ENCODE peak calls at places on chromosomes 12 and 14, in four cellular contexts. G is adrenal gland, A is LNCaP clone FGC, B is IMR-90. E is an unnamed sample.

GRCh38 chr12:88273450-88273849 is 131.3 kb downstream of the TMTC3 start:
- DNase-seq in G (no peak), A (no peak), B (no peak), E (no peak)

GRCh38 chr12:46439793-46440511 is 67.4 kb upstream of the SLC38A2 start:
- DNase-seq in G (no peak), A (no peak), B (peak; percentile 63), E (no peak)

GRCh38 chr12:132602578-132603239 is 7.7 kb downstream of the LRCOL1 start:
- DNase-seq in G (no peak), A (no peak), B (no peak), E (no peak)

GRCh38 chr14:69629225-69630127 is 18.1 kb downstream of the SUSD6 start:
- DNase-seq in G (no peak), A (no peak), B (peak; percentile 50), E (no peak)

GRCh38 chr12:8970432-8970831 is 18.9 kb upstream of the KLRG1 start:
- DNase-seq in G (no peak), A (no peak), B (no peak), E (no peak)

GRCh38 chr12:84408936-84409335 is 503.7 kb downstream of the SLC6A15 start:
- DNase-seq in G (no peak), A (no peak), B (no peak), E (no peak)

GRCh38 chr12:109578330-109578927 is 4.8 kb downstream of the MVK start:
- DNase-seq in G (no peak), A (no peak), B (no peak), E (no peak)

GRCh38 chr14:68236525-68236924 is 416.9 kb downstream of the RAD51B start:
- DNase-seq in G (no peak), A (no peak), B (no peak), E (no peak)

GRCh38 chr14:77085538-77085937 is 12.5 kb upstream of the CIPC start:
- DNase-seq in G (no peak), A (no peak), B (no peak), E (no peak)

GRCh38 chr12:116366456-116366776 is 88.9 kb upstream of the MED13L start:
- DNase-seq in G (no peak), A (peak; percentile 54), B (no peak), E (no peak)

GRCh38 chr14:88463318-88463717 is 77.9 kb downstream of the SPATA7 start:
- DNase-seq in G (no peak), A (peak; percentile 43), B (no peak), E (no peak)

GRCh38 chr12:49866859-49867579 is 24.1 kb upstream of the BCDIN3D start:
- DNase-seq in G (peak; percentile 76), A (peak; percentile 28), B (peak; percentile 46), E (no peak)

GRCh38 chr12:72365151-72365550 is 93.0 kb downstream of the TRHDE start:
- DNase-seq in G (no peak), A (no peak), B (peak; percentile 54), E (no peak)

GRCh38 chr12:22543246-22544037 is 900 bp downstream of the C2CD5 start:
- DNase-seq in G (peak; percentile 48), A (no peak), B (peak; percentile 8), E (peak; percentile 35)

GRCh38 chr12:124713041-124713435 is 145.6 kb upstream of the NCOR2 start:
- DNase-seq in G (peak; percentile 50), A (no peak), B (no peak), E (no peak)

GRCh38 chr14:49424436-49425331 is 161.5 kb downstream of the RPS29 start:
- DNase-seq in G (no peak), A (no peak), B (no peak), E (no peak)

GRCh38 chr12:7806863-7807487 is 17.8 kb downstream of the NANOG start:
- DNase-seq in G (peak; percentile 82), A (peak; percentile 37), B (peak; percentile 61), E (peak; percentile 15)

GRCh38 chr12:104864668-104865067 is 93.4 kb downstream of the SLC41A2 start:
- DNase-seq in G (no peak), A (no peak), B (peak; percentile 18), E (no peak)

GRCh38 chr12:29625359-29625953 is 128.0 kb upstream of the OVCH1 start:
- DNase-seq in G (no peak), A (no peak), B (peak; percentile 13), E (no peak)

GRCh38 chr14:104879983-104880565 is 15.0 kb downstream of the CEP170B start:
- DNase-seq in G (no peak), A (no peak), B (no peak), E (no peak)

GRCh38 chr12:86671001-86671400 is 414.8 kb upstream of the MGAT4C start:
- DNase-seq in G (no peak), A (no peak), B (peak; percentile 25), E (no peak)

GRCh38 chr14:101075025-101075800 is 171.7 kb upstream of the RTL1 start:
- DNase-seq in G (no peak), A (no peak), B (no peak), E (no peak)

GRCh38 chr14:74955229-74955999 is at the start of gene PGF:
- DNase-seq in G (peak; percentile 73), A (no peak), B (no peak), E (no peak)

GRCh38 chr14:39268393-39268792 is 34.7 kb downstream of the MIA2 start:
- DNase-seq in G (no peak), A (no peak), B (peak; percentile 18), E (no peak)

GRCh38 chr14:64778114-64778754 is 74.0 kb downstream of the PLEKHG3 start:
- DNase-seq in G (peak; percentile 82), A (no peak), B (no peak), E (no peak)

GRCh38 chr14:81516941-81517797 is 16.5 kb downstream of the SEL1L start:
- DNase-seq in G (peak; percentile 47), A (peak; percentile 82), B (peak; percentile 76), E (no peak)

GRCh38 chr12:5264006-5264405 is 167.9 kb upstream of the NTF3 start:
- DNase-seq in G (no peak), A (no peak), B (no peak), E (no peak)

GRCh38 chr12:110345176-110345651 is 58.3 kb downstream of the ANAPC7 start:
- DNase-seq in G (peak; percentile 12), A (peak; percentile 97), B (no peak), E (no peak)

GRCh38 chr12:10749700-10750384 is 26.7 kb upstream of the YBX3 start:
- DNase-seq in G (peak; percentile 84), A (peak; percentile 68), B (peak; percentile 97), E (peak; percentile 55)

GRCh38 chr12:10753066-10753465 is 29.9 kb upstream of the YBX3 start:
- DNase-seq in G (no peak), A (no peak), B (peak; percentile 68), E (no peak)

GRCh38 chr12:10756194-10756593 is 33.1 kb upstream of the YBX3 start:
- DNase-seq in G (no peak), A (no peak), B (no peak), E (no peak)

GRCh38 chr12:10747730-10748129 is 24.6 kb upstream of the YBX3 start:
- DNase-seq in G (no peak), A (no peak), B (no peak), E (no peak)

GRCh38 chr12:10750385-10750727 is 27.2 kb upstream of the YBX3 start:
- DNase-seq in G (no peak), A (no peak), B (no peak), E (no peak)
- TF ChIP-seq CTCF in G (peak; percentile 5), A (no peak), B (no peak), E (no peak)

GRCh38 chr12:267581-268482 is 5.2 kb upstream of the SLC6A13 start:
- DNase-seq in G (no peak), A (no peak), B (peak; percentile 39), E (no peak)
- H3K4me3 ChIP-seq in G (no peak overlapping the region), A (no peak overlapping the region), B (no peak overlapping the region), E (no peak overlapping the region)

GRCh38 chr12:15855646-15856045 is 26.5 kb upstream of the STRAP start:
- DNase-seq in G (no peak), A (no peak), B (peak; percentile 70), E (no peak)

GRCh38 chr12:15861404-15861803 is 20.8 kb upstream of the STRAP start:
- DNase-seq in G (no peak), A (no peak), B (no peak), E (no peak)

GRCh38 chr12:15856097-15856982 is 25.8 kb upstream of the STRAP start:
- DNase-seq in G (peak; percentile 30), A (peak; percentile 49), B (peak; percentile 76), E (peak; percentile 31)

GRCh38 chr12:15859136-15859535 is 23.1 kb upstream of the STRAP start:
- DNase-seq in G (no peak), A (no peak), B (peak; percentile 49), E (no peak)

GRCh38 chr12:15858348-15858747 is 23.8 kb upstream of the STRAP start:
- DNase-seq in G (no peak), A (no peak), B (no peak), E (no peak)
- TF ChIP-seq CTCF in G (no peak), A (no peak), B (no peak), E (no peak)

DNA sequence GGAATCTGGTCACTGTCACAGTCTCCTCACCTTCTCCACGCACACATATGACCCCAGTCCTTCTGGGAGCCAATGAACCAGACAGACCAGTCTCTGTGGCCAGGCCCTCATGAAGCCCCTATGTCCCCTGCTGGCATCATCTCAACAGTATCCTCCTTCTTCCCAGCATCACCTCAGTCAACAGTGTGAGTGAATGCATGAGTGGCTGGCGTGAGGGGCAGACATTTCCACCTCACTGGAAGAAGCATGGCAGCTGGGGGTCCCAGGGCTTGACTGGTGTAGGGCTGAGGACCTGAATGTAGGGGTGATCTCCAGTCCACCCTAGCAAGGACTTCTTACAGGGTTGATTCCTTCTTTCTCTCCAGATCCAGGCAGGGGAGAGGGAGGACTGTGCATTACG is 1.8 kb downstream of the MAP3K12 start:
- DNase-seq in G (no peak), A (no peak), B (no peak), E (no peak)
- H3K4me3 ChIP-seq in G (no peak overlapping the region), A (no peak overlapping the region), B (no peak overlapping the region), E (no peak overlapping the region)

E was measured in GM12864.